ENCODE peak calls at places on chromosomes 16 and 17, in five cellular contexts. One of them, this sample, is unnamed.

GRCh38 chr16:19804538-19805323 is 79.9 kb downstream of the GPRC5B start:
- DNase-seq in uterus: peak; percentile 69
- DNase-seq in esophagus muscularis mucosa: no peak
- DNase-seq in prostate gland: peak; percentile 15
- DNase-seq in upper lobe of left lung: peak; percentile 61
- DNase-seq in this sample: no peak

GRCh38 chr17:2609091-2609490 is 15.6 kb downstream of the PAFAH1B1 start:
- DNase-seq in uterus: no peak
- DNase-seq in esophagus muscularis mucosa: no peak
- DNase-seq in prostate gland: no peak
- DNase-seq in upper lobe of left lung: no peak
- DNase-seq in this sample: no peak

GRCh38 chr16:84735846-84736586 is 36.2 kb downstream of the USP10 start:
- DNase-seq in uterus: no peak
- DNase-seq in esophagus muscularis mucosa: no peak
- DNase-seq in prostate gland: peak; percentile 44
- DNase-seq in upper lobe of left lung: no peak
- DNase-seq in this sample: no peak

GRCh38 chr17:74192950-74193781 is 10.3 kb upstream of the RPL38 start:
- DNase-seq in uterus: no peak
- DNase-seq in esophagus muscularis mucosa: no peak
- DNase-seq in prostate gland: peak; percentile 57
- DNase-seq in upper lobe of left lung: peak; percentile 69
- DNase-seq in this sample: no peak

GRCh38 chr16:88853336-88853941 is 3.3 kb downstream of the GALNS start:
- DNase-seq in uterus: no peak
- DNase-seq in esophagus muscularis mucosa: no peak
- DNase-seq in prostate gland: no peak
- DNase-seq in upper lobe of left lung: peak; percentile 57
- DNase-seq in this sample: no peak

GRCh38 chr16:69709456-69710084 is 16.8 kb downstream of the NQO1 start:
- DNase-seq in uterus: no peak
- DNase-seq in esophagus muscularis mucosa: peak; percentile 57
- DNase-seq in prostate gland: peak; percentile 27
- DNase-seq in upper lobe of left lung: no peak
- DNase-seq in this sample: peak; percentile 28

GRCh38 chr16:8623634-8624033 is 2.1 kb downstream of the METTL22 start:
- DNase-seq in uterus: no peak
- DNase-seq in esophagus muscularis mucosa: no peak
- DNase-seq in prostate gland: no peak
- DNase-seq in upper lobe of left lung: no peak
- DNase-seq in this sample: peak; percentile 71

GRCh38 chr17:28701987-28702751 is 9.5 kb downstream of the PROCA1 start:
- DNase-seq in uterus: no peak
- DNase-seq in esophagus muscularis mucosa: no peak
- DNase-seq in prostate gland: no peak
- DNase-seq in upper lobe of left lung: no peak
- DNase-seq in this sample: no peak

GRCh38 chr16:57721356-57721755 is 14.2 kb upstream of the KATNB1 start:
- DNase-seq in uterus: no peak
- DNase-seq in esophagus muscularis mucosa: no peak
- DNase-seq in prostate gland: no peak
- DNase-seq in upper lobe of left lung: no peak
- DNase-seq in this sample: no peak

GRCh38 chr16:68985268-68985667 is 120.2 kb upstream of the HAS3 start:
- DNase-seq in uterus: no peak
- DNase-seq in esophagus muscularis mucosa: peak; percentile 45
- DNase-seq in prostate gland: no peak
- DNase-seq in upper lobe of left lung: peak; percentile 22
- DNase-seq in this sample: no peak

GRCh38 chr16:72203401-72203800 is 31.4 kb upstream of the PMFBP1 start:
- DNase-seq in uterus: no peak
- DNase-seq in esophagus muscularis mucosa: no peak
- DNase-seq in prostate gland: no peak
- DNase-seq in upper lobe of left lung: peak; percentile 52
- DNase-seq in this sample: peak; percentile 36

GRCh38 chr17:31558748-31559646 is 167.5 kb downstream of the RAB11FIP4 start:
- DNase-seq in uterus: peak; percentile 82
- DNase-seq in esophagus muscularis mucosa: no peak
- DNase-seq in prostate gland: peak; percentile 68
- DNase-seq in upper lobe of left lung: peak; percentile 78
- DNase-seq in this sample: peak; percentile 70

GRCh38 chr17:74325743-74326379 is at the start of gene KIF19:
- DNase-seq in uterus: no peak
- DNase-seq in esophagus muscularis mucosa: no peak
- DNase-seq in prostate gland: no peak
- DNase-seq in upper lobe of left lung: peak; percentile 33
- DNase-seq in this sample: no peak

GRCh38 chr16:4471869-4472268 is 2.6 kb downstream of the NMRAL1 start:
- DNase-seq in uterus: no peak
- DNase-seq in esophagus muscularis mucosa: no peak
- DNase-seq in prostate gland: no peak
- DNase-seq in upper lobe of left lung: no peak
- DNase-seq in this sample: no peak

GRCh38 chr16:3098459-3099394 is at the start of gene ZSCAN10:
- DNase-seq in uterus: no peak
- DNase-seq in esophagus muscularis mucosa: no peak
- DNase-seq in prostate gland: no peak
- DNase-seq in upper lobe of left lung: no peak
- DNase-seq in this sample: no peak

GRCh38 chr16:3101018-3101840 is 2.1 kb upstream of the ZSCAN10 start:
- DNase-seq in uterus: no peak
- DNase-seq in esophagus muscularis mucosa: no peak
- DNase-seq in prostate gland: no peak
- DNase-seq in upper lobe of left lung: peak; percentile 37
- DNase-seq in this sample: no peak

GRCh38 chr16:3099395-3099731 is 269 bp upstream of the ZSCAN10 start:
- DNase-seq in uterus: no peak
- DNase-seq in esophagus muscularis mucosa: no peak
- DNase-seq in prostate gland: no peak
- DNase-seq in upper lobe of left lung: no peak
- DNase-seq in this sample: no peak

GRCh38 chr16:3101841-3102470 is 2.9 kb upstream of the ZSCAN10 start:
- DNase-seq in uterus: no peak
- DNase-seq in esophagus muscularis mucosa: no peak
- DNase-seq in prostate gland: no peak
- DNase-seq in upper lobe of left lung: peak; percentile 40
- DNase-seq in this sample: no peak

GRCh38 chr16:3099732-3100499 is 822 bp upstream of the ZSCAN10 start:
- DNase-seq in uterus: peak; percentile 83
- DNase-seq in esophagus muscularis mucosa: peak; percentile 96
- DNase-seq in prostate gland: peak; percentile 91
- DNase-seq in upper lobe of left lung: peak; percentile 97
- DNase-seq in this sample: peak; percentile 87
- TF ChIP-seq POLR2A in uterus: no peak
- TF ChIP-seq POLR2A in esophagus muscularis mucosa: no peak
- TF ChIP-seq POLR2A in prostate gland: no peak
- TF ChIP-seq POLR2A in upper lobe of left lung: no peak
- TF ChIP-seq POLR2A in this sample: no peak

GRCh38 chr17:38358586-38359513 is 7.2 kb downstream of the SOCS7 start:
- DNase-seq in uterus: no peak
- DNase-seq in esophagus muscularis mucosa: no peak
- DNase-seq in prostate gland: peak; percentile 72
- DNase-seq in upper lobe of left lung: no peak
- DNase-seq in this sample: no peak
- TF ChIP-seq POLR2A in uterus: no peak
- TF ChIP-seq POLR2A in esophagus muscularis mucosa: no peak
- TF ChIP-seq POLR2A in prostate gland: no peak
- TF ChIP-seq POLR2A in upper lobe of left lung: no peak
- TF ChIP-seq POLR2A in this sample: no peak

DNA sequence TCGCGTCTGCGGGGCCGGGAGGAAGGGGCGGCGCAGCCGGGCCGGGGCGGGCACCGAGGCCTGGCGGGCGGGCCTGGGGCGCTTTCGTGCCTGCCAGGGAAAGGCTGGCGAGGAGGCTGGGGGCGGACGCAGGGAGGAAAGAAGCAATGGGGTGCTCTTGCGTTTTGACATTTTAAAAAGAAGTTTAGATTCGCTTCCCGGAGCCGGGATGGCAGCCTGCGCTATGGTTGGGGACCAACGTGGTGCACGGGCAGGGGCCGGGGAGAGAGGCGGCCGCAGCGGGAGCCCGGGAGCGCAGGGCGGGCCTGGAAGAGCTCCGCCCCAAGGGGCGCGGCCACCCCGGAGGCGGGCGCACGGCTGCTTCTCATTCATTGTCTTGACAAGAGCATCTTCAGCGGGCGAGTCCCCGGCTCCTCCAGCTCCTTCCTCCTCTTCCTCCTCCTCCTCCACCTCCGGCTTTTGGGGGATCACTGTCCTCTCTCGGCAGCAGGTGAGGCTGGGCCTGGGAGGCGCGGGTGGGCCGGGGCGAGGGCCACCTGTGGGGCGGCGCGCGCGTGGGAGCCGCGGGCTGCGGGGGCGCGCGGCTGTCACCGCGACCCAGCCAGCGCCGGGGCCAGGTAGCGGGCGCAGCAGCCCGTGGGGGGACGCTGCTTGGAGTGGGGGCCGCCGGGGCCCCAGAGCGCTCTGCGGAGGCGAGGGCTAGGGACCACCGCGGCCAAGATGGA is at the start of gene CORO1A:
- DNase-seq in uterus: peak; percentile 79
- DNase-seq in esophagus muscularis mucosa: peak; percentile 95
- DNase-seq in prostate gland: peak; percentile 77
- DNase-seq in upper lobe of left lung: peak; percentile 91
- DNase-seq in this sample: peak; percentile 85
- TF ChIP-seq POLR2A in uterus: no peak
- TF ChIP-seq POLR2A in esophagus muscularis mucosa: no peak
- TF ChIP-seq POLR2A in prostate gland: peak; percentile 30
- TF ChIP-seq POLR2A in upper lobe of left lung: no peak
- TF ChIP-seq POLR2A in this sample: peak; percentile 39

GRCh38 chr17:37317867-37318266 is 57.9 kb upstream of the C17orf78 start:
- DNase-seq in uterus: no peak
- DNase-seq in esophagus muscularis mucosa: no peak
- DNase-seq in prostate gland: no peak
- DNase-seq in upper lobe of left lung: no peak
- DNase-seq in this sample: no peak

GRCh38 chr17:37322826-37323561 is 52.8 kb upstream of the C17orf78 start:
- DNase-seq in uterus: no peak
- DNase-seq in esophagus muscularis mucosa: no peak
- DNase-seq in prostate gland: no peak
- DNase-seq in upper lobe of left lung: no peak
- DNase-seq in this sample: no peak

GRCh38 chr17:37327341-37328090 is 48.3 kb upstream of the C17orf78 start:
- DNase-seq in uterus: no peak
- DNase-seq in esophagus muscularis mucosa: no peak
- DNase-seq in prostate gland: no peak
- DNase-seq in upper lobe of left lung: no peak
- DNase-seq in this sample: no peak

GRCh38 chr17:37322106-37322505 is 53.7 kb upstream of the C17orf78 start:
- DNase-seq in uterus: no peak
- DNase-seq in esophagus muscularis mucosa: no peak
- DNase-seq in prostate gland: no peak
- DNase-seq in upper lobe of left lung: no peak
- DNase-seq in this sample: no peak
- TF ChIP-seq POLR2A in uterus: no peak
- TF ChIP-seq POLR2A in esophagus muscularis mucosa: no peak
- TF ChIP-seq POLR2A in prostate gland: no peak
- TF ChIP-seq POLR2A in upper lobe of left lung: no peak
- TF ChIP-seq POLR2A in this sample: no peak

DNA sequence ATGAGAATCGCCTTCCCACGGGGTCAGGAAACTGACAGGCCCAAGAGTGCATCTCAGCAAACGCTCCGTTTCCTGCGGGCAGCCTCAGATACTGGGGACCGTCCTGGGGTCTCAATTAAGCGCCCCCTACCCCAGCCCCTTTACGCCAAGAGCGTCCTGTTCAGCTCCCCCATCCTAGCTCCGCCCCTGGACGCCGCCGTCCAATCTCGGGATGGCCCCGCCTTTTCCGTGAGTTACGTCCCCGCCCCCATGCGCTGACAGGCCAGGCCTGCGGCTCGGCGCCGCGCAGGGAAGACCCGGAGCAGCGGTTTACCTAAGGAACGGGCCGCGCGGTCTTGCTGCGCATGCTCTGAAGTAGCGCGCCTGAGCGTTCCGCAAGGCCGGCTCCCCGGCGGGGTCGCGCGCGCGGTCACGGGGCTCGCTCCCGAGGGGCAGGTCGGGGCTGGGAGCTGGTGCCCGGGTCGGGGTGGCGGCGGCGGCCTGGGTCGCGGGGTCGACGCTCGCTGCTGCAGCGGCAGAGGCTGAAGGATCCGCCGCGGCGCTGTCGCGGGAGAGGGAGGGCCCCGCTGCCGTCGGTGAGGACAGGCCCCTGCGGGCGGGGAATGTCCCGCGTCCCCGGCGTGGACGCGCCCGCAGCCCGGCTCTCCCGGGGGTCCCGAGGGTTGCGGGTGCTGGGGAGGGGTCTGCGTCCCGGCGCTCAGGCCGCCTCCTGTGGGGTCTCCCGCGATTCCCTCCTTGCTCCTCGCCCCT is at the start of gene FLYWCH1:
- DNase-seq in uterus: peak; percentile 98
- DNase-seq in esophagus muscularis mucosa: peak; percentile 98
- DNase-seq in prostate gland: peak; percentile 98
- DNase-seq in upper lobe of left lung: peak; percentile 99
- DNase-seq in this sample: peak; percentile 90
- TF ChIP-seq POLR2A in uterus: peak; percentile 71
- TF ChIP-seq POLR2A in esophagus muscularis mucosa: peak; percentile 44
- TF ChIP-seq POLR2A in prostate gland: peak; percentile 84
- TF ChIP-seq POLR2A in upper lobe of left lung: peak; percentile 65
- TF ChIP-seq POLR2A in this sample: peak; percentile 53

DNA sequence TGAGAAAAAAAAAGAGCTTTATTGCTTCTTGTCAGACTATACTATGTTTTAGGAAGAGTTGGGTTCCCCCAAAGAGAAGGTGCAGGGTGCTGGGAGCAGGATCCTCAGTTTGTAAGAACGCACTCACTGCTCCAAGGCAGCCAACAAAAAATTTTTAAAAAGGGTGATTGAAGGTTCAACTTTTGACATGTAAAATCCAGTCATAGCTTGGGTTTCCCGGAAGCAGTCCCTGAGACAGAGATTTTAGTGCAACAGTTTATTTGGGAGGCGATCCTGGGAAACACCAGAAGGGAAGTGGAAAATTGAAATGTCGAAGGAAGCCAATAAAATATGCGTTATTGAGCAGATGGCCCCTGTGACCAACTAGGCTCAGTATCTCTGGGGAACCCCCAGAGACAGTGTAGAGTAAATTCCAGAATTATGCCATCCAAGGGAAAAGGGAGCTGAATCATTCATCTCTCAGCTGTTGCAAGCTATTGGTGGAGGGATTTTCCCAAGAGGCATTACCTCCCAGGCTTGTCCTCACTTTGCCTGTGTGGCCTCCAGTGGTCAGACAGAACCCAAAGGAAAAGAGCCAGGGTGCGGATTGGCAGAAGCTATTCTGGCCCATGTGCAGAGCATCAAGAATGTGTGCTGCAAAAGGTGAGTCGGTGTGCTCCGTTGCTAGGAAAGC is 72.8 kb downstream of the HS3ST3B1 start:
- DNase-seq in uterus: no peak
- DNase-seq in esophagus muscularis mucosa: no peak
- DNase-seq in prostate gland: no peak
- DNase-seq in upper lobe of left lung: no peak
- DNase-seq in this sample: no peak
- TF ChIP-seq POLR2A in uterus: no peak
- TF ChIP-seq POLR2A in esophagus muscularis mucosa: no peak
- TF ChIP-seq POLR2A in prostate gland: no peak
- TF ChIP-seq POLR2A in upper lobe of left lung: no peak
- TF ChIP-seq POLR2A in this sample: no peak

This sample was measured in H54.